ENCODE peak calls at places on chromosomes 11 and 22, in five cellular contexts. Z is WTC11, N is head of caudate nucleus, F is HT-29, M is activated T-cell treated with anti-CD3 and anti-CD28 coated beads for 48 hours. E is an unnamed sample.

GRCh38 chr22:27022256-27022655 is 364.9 kb downstream of the MIAT start:
- DNase-seq in Z (no peak), N (no peak), F (no peak), M (no peak), E (no peak)

GRCh38 chr11:72015511-72016061 is 16.9 kb downstream of the IL18BP start:
- DNase-seq in Z (peak), N (no peak), F (peak), M (no peak), E (peak)

GRCh38 chr11:130428692-130429681 is 578 bp upstream of the ADAMTS8 start:
- DNase-seq in Z (no peak), N (no peak), F (no peak), M (no peak), E (no peak)

GRCh38 chr22:36300396-36301212 is 47.7 kb downstream of the APOL1 start:
- DNase-seq in Z (no peak), N (no peak), F (no peak), M (no peak), E (no peak)

GRCh38 chr22:36377022-36377631 is 10.6 kb downstream of the MYH9 start:
- DNase-seq in Z (no peak), N (no peak), F (no peak), M (no peak), E (no peak)

GRCh38 chr11:7353100-7353499 is 101.4 kb downstream of the SYT9 start:
- DNase-seq in Z (peak), N (no peak), F (peak), M (no peak), E (peak)

GRCh38 chr11:10323793-10324170 is 18.9 kb downstream of the ADM start:
- DNase-seq in Z (no peak), N (no peak), F (no peak), M (no peak), E (no peak)

GRCh38 chr22:41511521-41511968 is 32.7 kb downstream of the POLR3H start:
- DNase-seq in Z (no peak), N (no peak), F (no peak), M (no peak), E (no peak)

GRCh38 chr11:117217685-117218084 is 14.2 kb downstream of the PCSK7 start:
- DNase-seq in Z (no peak), N (no peak), F (no peak), M (no peak), E (no peak)

GRCh38 chr11:35035894-35036408 is 103.0 kb upstream of the CD44 start:
- DNase-seq in Z (no peak), N (no peak), F (no peak), M (no peak), E (peak)

GRCh38 chr11:67439321-67440228 is 2.1 kb upstream of the PTPRCAP start:
- DNase-seq in Z (peak), N (no peak), F (peak), M (no peak), E (peak)